ENCODE peak calls at places on chromosomes 3 and 15, in four cellular contexts. One of them, this sample, is unnamed.

GRCh38 chr3:52183786-52184445 is 14.0 kb upstream of the ALAS1 start:
- DNase-seq in pancreas: no peak
- DNase-seq in PC-3: no peak
- DNase-seq in WERI-Rb-1: no peak
- DNase-seq in this sample: no peak

GRCh38 chr15:35289029-35289617 is 204.0 kb upstream of the NANOGP8 start:
- DNase-seq in pancreas: no peak
- DNase-seq in PC-3: peak
- DNase-seq in WERI-Rb-1: peak
- DNase-seq in this sample: no peak

GRCh38 chr3:171284308-171285075 is 175.7 kb downstream of the TNIK start:
- DNase-seq in pancreas: no peak
- DNase-seq in PC-3: peak
- DNase-seq in WERI-Rb-1: no peak
- DNase-seq in this sample: no peak

GRCh38 chr3:9704343-9705322 is 1.0 kb downstream of the CPNE9 start:
- DNase-seq in pancreas: no peak
- DNase-seq in PC-3: peak
- DNase-seq in WERI-Rb-1: peak
- DNase-seq in this sample: no peak

GRCh38 chr15:22811640-22812039 is 25.2 kb downstream of the NIPA1 start:
- DNase-seq in pancreas: peak
- DNase-seq in PC-3: peak
- DNase-seq in WERI-Rb-1: peak
- DNase-seq in this sample: peak

GRCh38 chr3:5054098-5054497 is 68.0 kb upstream of the ARL8B start:
- DNase-seq in pancreas: no peak
- DNase-seq in PC-3: no peak
- DNase-seq in WERI-Rb-1: no peak
- DNase-seq in this sample: no peak

GRCh38 chr15:29070471-29071192 is 184.9 kb downstream of the APBA2 start:
- DNase-seq in pancreas: no peak
- DNase-seq in PC-3: no peak
- DNase-seq in WERI-Rb-1: no peak
- DNase-seq in this sample: peak

GRCh38 chr15:31360843-31361763 is 34.5 kb downstream of the KLF13 start:
- DNase-seq in pancreas: peak
- DNase-seq in PC-3: no peak
- DNase-seq in WERI-Rb-1: no peak
- DNase-seq in this sample: no peak

GRCh38 chr3:122993573-122993972 is 34.0 kb downstream of the SEMA5B start:
- DNase-seq in pancreas: no peak
- DNase-seq in PC-3: no peak
- DNase-seq in WERI-Rb-1: peak
- DNase-seq in this sample: no peak

GRCh38 chr15:52343831-52344230 is 48.2 kb upstream of the MYO5C start:
- DNase-seq in pancreas: no peak
- DNase-seq in PC-3: no peak
- DNase-seq in WERI-Rb-1: no peak
- DNase-seq in this sample: no peak

GRCh38 chr15:32824777-32825176 is 107.0 kb downstream of the GREM1 start:
- DNase-seq in pancreas: no peak
- DNase-seq in PC-3: peak
- DNase-seq in WERI-Rb-1: no peak
- DNase-seq in this sample: no peak

GRCh38 chr3:84965141-84965540 is 6.4 kb downstream of the CADM2 start:
- DNase-seq in pancreas: no peak
- DNase-seq in PC-3: peak
- DNase-seq in WERI-Rb-1: peak
- DNase-seq in this sample: no peak

GRCh38 chr15:82805994-82806406 is at the start of gene FSD2:
- DNase-seq in pancreas: no peak
- DNase-seq in PC-3: no peak
- DNase-seq in WERI-Rb-1: no peak
- DNase-seq in this sample: no peak

GRCh38 chr15:29522373-29523276 is 253.0 kb upstream of the NSMCE3 start:
- DNase-seq in pancreas: no peak
- DNase-seq in PC-3: peak
- DNase-seq in WERI-Rb-1: no peak
- DNase-seq in this sample: no peak

GRCh38 chr3:14132120-14132519 is 7.3 kb downstream of the TMEM43 start:
- DNase-seq in pancreas: no peak
- DNase-seq in PC-3: no peak
- DNase-seq in WERI-Rb-1: no peak
- DNase-seq in this sample: no peak

GRCh38 chr15:89575656-89576416 is 567 bp downstream of the TICRR start:
- DNase-seq in pancreas: no peak
- DNase-seq in PC-3: no peak
- DNase-seq in WERI-Rb-1: peak
- DNase-seq in this sample: no peak

GRCh38 chr15:91302588-91303439 is 202.8 kb downstream of the SV2B start:
- DNase-seq in pancreas: peak
- DNase-seq in PC-3: peak
- DNase-seq in WERI-Rb-1: peak
- DNase-seq in this sample: no peak

GRCh38 chr15:47196057-47196456 is 521.2 kb upstream of the SEMA6D start:
- DNase-seq in pancreas: peak
- DNase-seq in PC-3: peak
- DNase-seq in WERI-Rb-1: peak
- DNase-seq in this sample: peak

GRCh38 chr3:59877679-59878427 is 828.0 kb upstream of the CFAP20DC start:
- DNase-seq in pancreas: no peak
- DNase-seq in PC-3: peak
- DNase-seq in WERI-Rb-1: no peak
- DNase-seq in this sample: no peak

GRCh38 chr3:138942861-138943623 is 3.9 kb downstream of the FOXL2 start:
- DNase-seq in pancreas: no peak
- DNase-seq in PC-3: no peak
- DNase-seq in WERI-Rb-1: no peak
- DNase-seq in this sample: no peak

GRCh38 chr3:101827211-101828174 is 21.8 kb upstream of the NFKBIZ start:
- DNase-seq in pancreas: peak
- DNase-seq in PC-3: peak
- DNase-seq in WERI-Rb-1: no peak
- DNase-seq in this sample: peak

GRCh38 chr3:194046995-194047681 is 88.8 kb upstream of the HES1 start:
- DNase-seq in pancreas: peak
- DNase-seq in PC-3: no peak
- DNase-seq in WERI-Rb-1: no peak
- DNase-seq in this sample: peak

GRCh38 chr15:40847225-40847961 is 3.5 kb downstream of the SPINT1 start:
- DNase-seq in pancreas: peak
- DNase-seq in PC-3: peak
- DNase-seq in WERI-Rb-1: peak
- DNase-seq in this sample: no peak

GRCh38 chr3:81726735-81727134 is 34.7 kb downstream of the GBE1 start:
- DNase-seq in pancreas: no peak
- DNase-seq in PC-3: peak
- DNase-seq in WERI-Rb-1: no peak
- DNase-seq in this sample: no peak

GRCh38 chr3:4897765-4898453 is 81.3 kb upstream of the BHLHE40 start:
- DNase-seq in pancreas: no peak
- DNase-seq in PC-3: no peak
- DNase-seq in WERI-Rb-1: no peak
- DNase-seq in this sample: no peak

GRCh38 chr15:76199106-76200082 is 111.9 kb downstream of the ETFA start:
- DNase-seq in pancreas: no peak
- DNase-seq in PC-3: no peak
- DNase-seq in WERI-Rb-1: no peak
- DNase-seq in this sample: no peak

GRCh38 chr3:57755368-57756021 is 614 bp upstream of the SLMAP start:
- DNase-seq in pancreas: no peak
- DNase-seq in PC-3: peak
- DNase-seq in WERI-Rb-1: peak
- DNase-seq in this sample: no peak

GRCh38 chr3:197404030-197404429 is 105.6 kb upstream of the DLG1 start:
- DNase-seq in pancreas: no peak
- DNase-seq in PC-3: no peak
- DNase-seq in WERI-Rb-1: no peak
- DNase-seq in this sample: no peak

DNA sequence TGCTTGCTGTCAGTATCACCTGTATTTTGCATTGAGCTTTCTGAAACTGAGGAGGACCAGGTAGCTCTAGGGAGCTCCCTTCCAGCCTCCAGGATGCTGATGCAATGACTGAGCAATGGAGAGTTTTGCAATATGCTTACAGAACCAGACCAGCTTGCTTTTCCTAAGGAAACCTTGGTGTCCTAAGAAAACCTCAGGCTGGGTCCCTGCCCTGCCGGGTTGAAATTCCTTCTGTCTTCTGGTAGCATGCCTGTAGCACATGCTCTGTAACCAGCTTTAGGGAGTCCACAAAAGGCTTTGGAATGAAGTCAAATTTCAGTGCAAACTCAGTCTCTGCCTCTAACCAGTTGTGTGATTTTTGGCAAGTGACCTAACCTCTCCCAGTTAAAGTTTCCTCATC is 65.8 kb upstream of the GSK3B start:
- DNase-seq in pancreas: no peak
- DNase-seq in PC-3: peak
- DNase-seq in WERI-Rb-1: no peak
- DNase-seq in this sample: no peak
- H3K27ac ChIP-seq in pancreas: no peak
- H3K27ac ChIP-seq in PC-3: peak
- H3K27ac ChIP-seq in WERI-Rb-1: no peak
- H3K27ac ChIP-seq in this sample: no peak

GRCh38 chr3:186255703-186256331 is 106.2 kb downstream of the DGKG start:
- DNase-seq in pancreas: peak
- DNase-seq in PC-3: no peak
- DNase-seq in WERI-Rb-1: peak
- DNase-seq in this sample: peak
- H3K27ac ChIP-seq in pancreas: no peak
- H3K27ac ChIP-seq in PC-3: no peak
- H3K27ac ChIP-seq in WERI-Rb-1: no peak
- H3K27ac ChIP-seq in this sample: peak

GRCh38 chr3:8164145-8164544 is 337.5 kb upstream of the LMCD1 start:
- DNase-seq in pancreas: no peak
- DNase-seq in PC-3: no peak
- DNase-seq in WERI-Rb-1: no peak
- DNase-seq in this sample: no peak
- H3K27ac ChIP-seq in pancreas: no peak
- H3K27ac ChIP-seq in PC-3: no peak
- H3K27ac ChIP-seq in WERI-Rb-1: no peak
- H3K27ac ChIP-seq in this sample: no peak

DNA sequence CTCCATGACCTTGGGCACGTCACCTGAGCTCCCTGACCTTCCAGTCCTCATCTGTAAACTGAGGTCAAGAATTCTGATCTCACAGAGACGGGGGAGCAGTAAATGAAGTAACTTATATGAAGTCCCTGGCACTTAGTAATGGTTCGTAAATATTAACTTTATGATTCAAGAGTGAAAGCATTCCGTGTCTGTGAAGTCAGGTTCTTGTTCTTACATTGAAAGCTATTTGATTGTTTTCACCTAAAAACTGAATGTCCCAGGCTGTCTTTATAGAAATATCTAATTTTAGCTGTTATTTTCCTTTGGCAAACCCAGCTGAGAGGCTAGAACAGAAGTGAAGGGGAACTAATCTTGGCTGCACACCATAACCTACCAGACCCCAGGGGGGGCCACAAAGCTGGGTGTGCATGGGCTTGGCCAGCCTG is 84.5 kb downstream of the CHSY1 start:
- DNase-seq in pancreas: no peak
- DNase-seq in PC-3: peak
- DNase-seq in WERI-Rb-1: no peak
- DNase-seq in this sample: no peak
- H3K27ac ChIP-seq in pancreas: peak
- H3K27ac ChIP-seq in PC-3: peak
- H3K27ac ChIP-seq in WERI-Rb-1: no peak
- H3K27ac ChIP-seq in this sample: peak

GRCh38 chr3:66430876-66431275 is 69.9 kb downstream of the LRIG1 start:
- DNase-seq in pancreas: no peak
- DNase-seq in PC-3: no peak
- DNase-seq in WERI-Rb-1: no peak
- DNase-seq in this sample: no peak
- H3K27ac ChIP-seq in pancreas: peak
- H3K27ac ChIP-seq in PC-3: no peak
- H3K27ac ChIP-seq in WERI-Rb-1: no peak
- H3K27ac ChIP-seq in this sample: peak

GRCh38 chr3:127544806-127545545 is 45.6 kb downstream of the TPRA1 start:
- DNase-seq in pancreas: no peak
- DNase-seq in PC-3: no peak
- DNase-seq in WERI-Rb-1: peak
- DNase-seq in this sample: no peak
- H3K27ac ChIP-seq in pancreas: no peak
- H3K27ac ChIP-seq in PC-3: no peak
- H3K27ac ChIP-seq in WERI-Rb-1: peak
- H3K27ac ChIP-seq in this sample: no peak

This sample was measured in caudate nucleus.